ENCODE peak calls at places on chromosomes 11 and 22, in six cellular contexts. One of them, this sample, is unnamed.

GRCh38 chr11:131710511-131710910 is 340.1 kb downstream of the NTM start:
- DNase-seq in cardiac muscle cell: no peak
- DNase-seq in heart left ventricle: no peak
- DNase-seq in hepatocyte: no peak
- DNase-seq in endothelial cell of umbilical vein: no peak
- DNase-seq in dorsolateral prefrontal cortex: no peak
- DNase-seq in this sample: no peak

GRCh38 chr11:27291302-27291889 is 71.6 kb downstream of the CCDC34 start:
- DNase-seq in endothelial cell of umbilical vein: no peak
- DNase-seq in dorsolateral prefrontal cortex: no peak
- DNase-seq in cardiac muscle cell: no peak
- DNase-seq in heart left ventricle: no peak
- DNase-seq in hepatocyte: peak
- DNase-seq in this sample: no peak

GRCh38 chr11:126475627-126475991 is 120.1 kb downstream of the ST3GAL4 start:
- DNase-seq in dorsolateral prefrontal cortex: no peak
- DNase-seq in endothelial cell of umbilical vein: no peak
- DNase-seq in heart left ventricle: no peak
- DNase-seq in cardiac muscle cell: no peak
- DNase-seq in hepatocyte: no peak
- DNase-seq in this sample: no peak

GRCh38 chr11:47938791-47939560 is 41.4 kb upstream of the PTPRJ start:
- DNase-seq in cardiac muscle cell: no peak
- DNase-seq in endothelial cell of umbilical vein: no peak
- DNase-seq in hepatocyte: no peak
- DNase-seq in heart left ventricle: no peak
- DNase-seq in dorsolateral prefrontal cortex: no peak
- DNase-seq in this sample: no peak

GRCh38 chr22:39994046-39994565 is 648 bp upstream of the FAM83F start:
- DNase-seq in cardiac muscle cell: no peak
- DNase-seq in hepatocyte: no peak
- DNase-seq in dorsolateral prefrontal cortex: no peak
- DNase-seq in heart left ventricle: no peak
- DNase-seq in endothelial cell of umbilical vein: no peak
- DNase-seq in this sample: no peak

GRCh38 chr22:45631140-45631539 is 40.5 kb upstream of the ATXN10 start:
- DNase-seq in endothelial cell of umbilical vein: no peak
- DNase-seq in heart left ventricle: no peak
- DNase-seq in dorsolateral prefrontal cortex: no peak
- DNase-seq in cardiac muscle cell: no peak
- DNase-seq in hepatocyte: no peak
- DNase-seq in this sample: no peak

GRCh38 chr22:20240900-20241299 is 27.2 kb downstream of the RTN4R start:
- DNase-seq in heart left ventricle: no peak
- DNase-seq in hepatocyte: no peak
- DNase-seq in dorsolateral prefrontal cortex: no peak
- DNase-seq in cardiac muscle cell: no peak
- DNase-seq in endothelial cell of umbilical vein: no peak
- DNase-seq in this sample: no peak

GRCh38 chr22:41969110-41969646 is at the start of gene SEPTIN3:
- DNase-seq in heart left ventricle: no peak
- DNase-seq in cardiac muscle cell: no peak
- DNase-seq in endothelial cell of umbilical vein: no peak
- DNase-seq in hepatocyte: no peak
- DNase-seq in dorsolateral prefrontal cortex: peak
- DNase-seq in this sample: no peak

GRCh38 chr22:46484156-46484860 is 53.1 kb downstream of the CELSR1 start:
- DNase-seq in hepatocyte: peak
- DNase-seq in heart left ventricle: no peak
- DNase-seq in cardiac muscle cell: no peak
- DNase-seq in dorsolateral prefrontal cortex: no peak
- DNase-seq in endothelial cell of umbilical vein: no peak
- DNase-seq in this sample: no peak

DNA sequence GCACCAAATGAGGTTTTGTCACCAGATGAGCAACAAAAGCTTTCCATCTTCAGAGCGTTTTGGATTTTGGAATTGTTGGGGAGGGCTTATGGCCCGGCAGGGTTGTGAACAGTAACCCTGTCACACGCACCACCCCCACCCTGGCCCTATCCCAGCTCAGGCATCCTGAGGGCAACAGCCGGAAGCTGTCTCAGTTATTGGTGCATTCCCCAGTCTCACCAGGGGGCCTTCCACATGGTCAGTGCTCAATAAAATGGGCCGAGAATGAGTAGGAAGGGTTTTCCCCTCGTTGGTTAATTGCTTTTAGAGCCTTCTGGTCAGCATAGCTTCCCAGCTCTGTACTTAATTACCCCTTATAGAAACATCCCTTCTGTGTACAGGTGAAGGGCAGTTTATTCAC is 46.0 kb downstream of the LRP5 start:
- DNase-seq in endothelial cell of umbilical vein: no peak
- DNase-seq in hepatocyte: no peak
- DNase-seq in heart left ventricle: no peak
- DNase-seq in dorsolateral prefrontal cortex: no peak
- DNase-seq in cardiac muscle cell: no peak
- DNase-seq in this sample: no peak
- H3K27ac ChIP-seq in endothelial cell of umbilical vein: no peak
- H3K27ac ChIP-seq in hepatocyte: no peak
- H3K27ac ChIP-seq in heart left ventricle: no peak
- H3K27ac ChIP-seq in dorsolateral prefrontal cortex: no peak
- H3K27ac ChIP-seq in cardiac muscle cell: no peak
- H3K27ac ChIP-seq in this sample: no peak

GRCh38 chr22:32853662-32854061 is 52.2 kb downstream of the TIMP3 start:
- DNase-seq in heart left ventricle: no peak
- DNase-seq in cardiac muscle cell: no peak
- DNase-seq in dorsolateral prefrontal cortex: no peak
- DNase-seq in endothelial cell of umbilical vein: no peak
- DNase-seq in hepatocyte: no peak
- DNase-seq in this sample: no peak

GRCh38 chr22:32858121-32858703 is 56.7 kb downstream of the TIMP3 start:
- DNase-seq in cardiac muscle cell: no peak
- DNase-seq in endothelial cell of umbilical vein: no peak
- DNase-seq in hepatocyte: no peak
- DNase-seq in dorsolateral prefrontal cortex: no peak
- DNase-seq in heart left ventricle: no peak
- DNase-seq in this sample: no peak

GRCh38 chr22:32854351-32854804 is 52.9 kb downstream of the TIMP3 start:
- DNase-seq in cardiac muscle cell: no peak
- DNase-seq in hepatocyte: no peak
- DNase-seq in dorsolateral prefrontal cortex: no peak
- DNase-seq in endothelial cell of umbilical vein: no peak
- DNase-seq in heart left ventricle: no peak
- DNase-seq in this sample: no peak

GRCh38 chr22:32852346-32853251 is 51.1 kb downstream of the TIMP3 start:
- DNase-seq in heart left ventricle: peak
- DNase-seq in endothelial cell of umbilical vein: no peak
- DNase-seq in hepatocyte: peak
- DNase-seq in dorsolateral prefrontal cortex: no peak
- DNase-seq in cardiac muscle cell: peak
- DNase-seq in this sample: no peak

DNA sequence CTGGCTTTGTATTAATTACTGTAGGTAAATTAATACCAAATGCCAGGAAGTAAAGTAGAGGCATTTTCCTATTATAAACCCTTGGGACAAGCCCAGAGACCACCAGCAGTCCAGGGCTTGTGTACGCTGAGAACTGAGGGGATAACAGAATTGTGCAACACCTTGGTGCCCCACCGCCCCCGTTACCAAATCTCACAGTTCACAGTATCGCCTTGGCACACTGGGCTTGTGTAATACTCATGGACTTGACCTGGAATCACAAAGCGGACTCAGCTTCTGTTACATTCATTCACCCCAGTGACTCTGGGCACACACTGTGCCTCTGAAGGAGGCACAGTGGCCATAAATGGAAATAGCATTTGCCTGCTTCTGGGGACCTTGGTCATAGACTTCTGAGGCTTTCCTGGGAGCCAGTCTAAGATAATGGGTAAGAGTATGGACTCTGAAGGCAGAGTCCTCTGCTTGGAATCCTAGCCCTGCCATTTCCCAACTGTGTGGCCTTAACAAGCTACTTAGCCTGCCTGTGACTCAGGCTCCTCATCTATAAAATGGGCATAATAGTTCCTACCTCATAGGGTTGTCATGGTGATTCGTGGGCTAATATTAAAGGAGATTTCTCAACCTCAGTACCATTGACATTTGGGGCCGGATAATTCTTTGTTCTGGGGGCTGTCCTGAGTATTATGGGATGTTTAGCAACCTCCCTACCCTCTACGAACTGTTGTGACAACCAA is 53.7 kb downstream of the TIMP3 start:
- DNase-seq in heart left ventricle: no peak
- DNase-seq in hepatocyte: no peak
- DNase-seq in cardiac muscle cell: no peak
- DNase-seq in dorsolateral prefrontal cortex: no peak
- DNase-seq in endothelial cell of umbilical vein: no peak
- DNase-seq in this sample: no peak
- H3K27ac ChIP-seq in heart left ventricle: peak
- H3K27ac ChIP-seq in hepatocyte: no peak
- H3K27ac ChIP-seq in cardiac muscle cell: peak
- H3K27ac ChIP-seq in dorsolateral prefrontal cortex: no peak
- H3K27ac ChIP-seq in endothelial cell of umbilical vein: no peak
- H3K27ac ChIP-seq in this sample: no peak

DNA sequence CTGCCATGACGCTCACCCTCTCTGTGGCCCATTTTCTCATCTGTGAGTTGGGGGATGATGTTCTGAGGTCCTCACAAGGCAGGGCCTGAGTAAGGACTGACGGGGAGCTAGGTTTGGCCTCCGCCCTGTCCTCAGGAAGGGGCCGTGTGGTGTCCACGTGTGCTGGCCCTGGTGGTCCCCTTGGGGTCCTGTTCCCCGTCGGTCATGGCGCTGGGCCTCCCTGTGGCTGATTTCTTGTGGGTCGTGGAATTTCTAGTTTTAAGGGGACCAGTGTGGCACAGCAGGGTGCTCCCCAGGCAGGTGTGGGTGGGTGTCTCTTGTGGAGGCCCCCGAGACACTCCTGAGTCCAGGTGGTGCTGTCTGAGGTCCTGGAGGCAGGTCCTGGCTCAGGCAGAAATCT is 5.9 kb downstream of the LINC01488 start:
- DNase-seq in dorsolateral prefrontal cortex: no peak
- DNase-seq in cardiac muscle cell: no peak
- DNase-seq in heart left ventricle: no peak
- DNase-seq in hepatocyte: no peak
- DNase-seq in endothelial cell of umbilical vein: no peak
- DNase-seq in this sample: no peak
- H3K27ac ChIP-seq in dorsolateral prefrontal cortex: no peak
- H3K27ac ChIP-seq in cardiac muscle cell: no peak
- H3K27ac ChIP-seq in heart left ventricle: peak
- H3K27ac ChIP-seq in hepatocyte: no peak
- H3K27ac ChIP-seq in endothelial cell of umbilical vein: no peak
- H3K27ac ChIP-seq in this sample: no peak

GRCh38 chr11:122673706-122674105 is 18.2 kb downstream of the UBASH3B start:
- DNase-seq in heart left ventricle: no peak
- DNase-seq in hepatocyte: no peak
- DNase-seq in cardiac muscle cell: no peak
- DNase-seq in endothelial cell of umbilical vein: peak
- DNase-seq in dorsolateral prefrontal cortex: no peak
- DNase-seq in this sample: no peak
- H3K27ac ChIP-seq in heart left ventricle: no peak
- H3K27ac ChIP-seq in hepatocyte: no peak
- H3K27ac ChIP-seq in cardiac muscle cell: no peak
- H3K27ac ChIP-seq in endothelial cell of umbilical vein: no peak
- H3K27ac ChIP-seq in dorsolateral prefrontal cortex: no peak
- H3K27ac ChIP-seq in this sample: no peak

GRCh38 chr11:45852712-45853101 is 5.4 kb downstream of the CRY2 start:
- DNase-seq in hepatocyte: no peak
- DNase-seq in cardiac muscle cell: no peak
- DNase-seq in dorsolateral prefrontal cortex: no peak
- DNase-seq in heart left ventricle: peak
- DNase-seq in endothelial cell of umbilical vein: no peak
- DNase-seq in this sample: no peak
- H3K27ac ChIP-seq in hepatocyte: no peak
- H3K27ac ChIP-seq in cardiac muscle cell: no peak
- H3K27ac ChIP-seq in dorsolateral prefrontal cortex: peak
- H3K27ac ChIP-seq in heart left ventricle: peak
- H3K27ac ChIP-seq in endothelial cell of umbilical vein: no peak
- H3K27ac ChIP-seq in this sample: no peak

DNA sequence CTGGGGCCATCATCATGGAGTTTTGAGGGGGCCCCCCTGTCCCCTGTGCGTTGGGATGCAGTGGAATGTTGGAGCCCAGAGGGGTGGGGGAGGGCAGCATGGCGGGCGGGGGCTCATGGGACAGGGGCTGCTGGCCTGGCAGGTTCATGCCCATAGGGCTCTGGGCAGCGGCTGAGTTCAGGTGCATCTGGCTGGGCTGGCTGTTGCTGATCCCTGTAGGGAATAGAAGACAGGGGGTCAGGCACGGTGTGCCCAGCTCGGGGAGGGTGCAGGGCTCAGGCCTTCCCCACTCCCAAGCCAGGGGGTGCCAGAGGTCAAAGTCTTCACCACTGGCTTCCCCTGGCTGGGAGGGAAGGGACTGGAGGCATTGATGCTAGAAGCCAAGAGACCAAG is 15.6 kb downstream of the CXCR5 start:
- DNase-seq in heart left ventricle: no peak
- DNase-seq in endothelial cell of umbilical vein: no peak
- DNase-seq in cardiac muscle cell: no peak
- DNase-seq in dorsolateral prefrontal cortex: no peak
- DNase-seq in hepatocyte: no peak
- DNase-seq in this sample: no peak
- H3K27ac ChIP-seq in heart left ventricle: no peak
- H3K27ac ChIP-seq in endothelial cell of umbilical vein: no peak
- H3K27ac ChIP-seq in cardiac muscle cell: no peak
- H3K27ac ChIP-seq in dorsolateral prefrontal cortex: peak
- H3K27ac ChIP-seq in hepatocyte: no peak
- H3K27ac ChIP-seq in this sample: peak

GRCh38 chr11:1299621-1300020 is 9.8 kb downstream of the TOLLIP start:
- DNase-seq in endothelial cell of umbilical vein: no peak
- DNase-seq in hepatocyte: no peak
- DNase-seq in dorsolateral prefrontal cortex: peak
- DNase-seq in cardiac muscle cell: no peak
- DNase-seq in heart left ventricle: no peak
- DNase-seq in this sample: no peak
- H3K27ac ChIP-seq in endothelial cell of umbilical vein: no peak
- H3K27ac ChIP-seq in hepatocyte: peak
- H3K27ac ChIP-seq in dorsolateral prefrontal cortex: peak
- H3K27ac ChIP-seq in cardiac muscle cell: no peak
- H3K27ac ChIP-seq in heart left ventricle: peak
- H3K27ac ChIP-seq in this sample: peak

GRCh38 chr22:21712751-21713427 is 22.7 kb downstream of the YPEL1 start:
- DNase-seq in cardiac muscle cell: peak
- DNase-seq in hepatocyte: peak
- DNase-seq in dorsolateral prefrontal cortex: peak
- DNase-seq in heart left ventricle: peak
- DNase-seq in endothelial cell of umbilical vein: peak
- DNase-seq in this sample: peak
- H3K27ac ChIP-seq in cardiac muscle cell: no peak
- H3K27ac ChIP-seq in hepatocyte: no peak
- H3K27ac ChIP-seq in dorsolateral prefrontal cortex: peak
- H3K27ac ChIP-seq in heart left ventricle: peak
- H3K27ac ChIP-seq in endothelial cell of umbilical vein: no peak
- H3K27ac ChIP-seq in this sample: no peak